ENCODE peak calls at places on chromosomes 11 and 22, in nine cellular contexts. U, Q, J, B, I, L, D, R and A are unnamed samples.

GRCh38 chr11:44983786-44984185 is 33.1 kb upstream of the TP53I11 start:
- DNase-seq in U (no peak), Q (no peak), J (no peak), B (no peak), I (no peak), L (no peak), D (no peak), R (no peak), A (no peak)

GRCh38 chr22:25447067-25447688 is 117.3 kb upstream of the GRK3 start:
- DNase-seq in U (no peak), Q (no peak), J (no peak), B (no peak), I (no peak), L (no peak), D (no peak), R (peak), A (no peak)

GRCh38 chr11:83680351-83680750 is 394.2 kb upstream of the CCDC90B start:
- DNase-seq in U (no peak), Q (no peak), J (no peak), B (no peak), I (no peak), L (no peak), D (no peak), R (no peak), A (no peak)

GRCh38 chr11:289706-290620 is 1.0 kb downstream of the PGGHG start:
- DNase-seq in U (no peak), Q (no peak), J (no peak), B (no peak), I (no peak), L (no peak), D (no peak), R (no peak), A (no peak)

GRCh38 chr11:10495464-10495786 is 40.4 kb downstream of the AMPD3 start:
- DNase-seq in U (peak), Q (no peak), J (no peak), B (no peak), I (no peak), L (no peak), D (no peak), R (no peak), A (no peak)

GRCh38 chr11:117020873-117021564 is 77.2 kb downstream of the SIK3 start:
- DNase-seq in U (no peak), Q (no peak), J (no peak), B (no peak), I (no peak), L (no peak), D (no peak), R (no peak), A (no peak)

GRCh38 chr11:55970935-55971334 is 1.2 kb upstream of the OR10AG1 start:
- DNase-seq in U (no peak), Q (no peak), J (no peak), B (no peak), I (no peak), L (no peak), D (no peak), R (no peak), A (no peak)

GRCh38 chr11:37502202-37502601 is 904.2 kb upstream of the RAG2 start:
- DNase-seq in U (no peak), Q (no peak), J (no peak), B (peak), I (no peak), L (no peak), D (no peak), R (no peak), A (no peak)

GRCh38 chr22:38735465-38736256 is 20.1 kb downstream of the SUN2 start:
- DNase-seq in U (no peak), Q (no peak), J (no peak), B (no peak), I (no peak), L (no peak), D (peak), R (no peak), A (no peak)

GRCh38 chr11:81237139-81237538 is 1496.5 kb downstream of the FAM181B start:
- DNase-seq in U (no peak), Q (no peak), J (peak), B (peak), I (no peak), L (no peak), D (no peak), R (peak), A (peak)

GRCh38 chr11:24598636-24599035 is 101.8 kb downstream of the LUZP2 start:
- DNase-seq in U (no peak), Q (no peak), J (no peak), B (no peak), I (no peak), L (no peak), D (no peak), R (no peak), A (no peak)

GRCh38 chr22:30823015-30823370 is 128.3 kb downstream of the OSBP2 start:
- DNase-seq in U (no peak), Q (no peak), J (no peak), B (no peak), I (no peak), L (no peak), D (no peak), R (no peak), A (no peak)

GRCh38 chr22:25098445-25099081 is 101.1 kb upstream of the CRYBB3 start:
- DNase-seq in U (no peak), Q (no peak), J (no peak), B (no peak), I (no peak), L (no peak), D (peak), R (no peak), A (no peak)

GRCh38 chr11:31645747-31646146 is 136.2 kb downstream of the ELP4 start:
- DNase-seq in U (no peak), Q (peak), J (no peak), B (peak), I (no peak), L (peak), D (no peak), R (no peak), A (no peak)